ENCODE peak calls at places on chromosome 21, in five cellular contexts. F is NCI-H774; P is suprapubic skin; N is effector CD4-positive, alpha-beta T cell; R is T follicular helper cell. V is an unnamed sample.

GRCh38 chr21:18759267-18759666 is 355.7 kb upstream of the TMPRSS15 start:
- DNase-seq in R (no peak), N (no peak), F (no peak), P (no peak), V (no peak)

GRCh38 chr21:28374881-28375280 is 617.8 kb downstream of the LTN1 start:
- DNase-seq in R (no peak), N (no peak), F (no peak), P (no peak), V (no peak)

GRCh38 chr21:16563111-16563510 is 833.3 kb downstream of the USP25 start:
- DNase-seq in R (no peak), N (no peak), P (no peak), F (no peak), V (no peak)

GRCh38 chr21:44834951-44835646 is 17.2 kb upstream of the SUMO3 start:
- DNase-seq in P (no peak), R (no peak), F (no peak), N (no peak), V (no peak)

GRCh38 chr21:37458669-37459276 is 92.2 kb downstream of the DYRK1A start:
- DNase-seq in F (no peak), R (no peak), P (no peak), N (no peak), V (no peak)

GRCh38 chr21:36504067-36505058 is 24.4 kb upstream of the CLDN14 start:
- DNase-seq in N (peak), R (no peak), F (no peak), P (no peak), V (no peak)

GRCh38 chr21:31865429-31865970 is 7.3 kb upstream of the HUNK start:
- DNase-seq in N (no peak), P (no peak), F (no peak), R (no peak), V (no peak)

GRCh38 chr21:33884361-33885157 is 31.0 kb downstream of the ATP5PO start:
- DNase-seq in P (no peak), R (no peak), F (no peak), N (no peak), V (no peak)

GRCh38 chr21:38181101-38181500 is 75.7 kb upstream of the KCNJ15 start:
- DNase-seq in P (no peak), F (no peak), R (no peak), N (no peak), V (no peak)

GRCh38 chr21:33289199-33289819 is 23.1 kb downstream of the IL10RB start:
- DNase-seq in P (no peak), F (no peak), N (no peak), R (no peak), V (no peak)

GRCh38 chr21:32463889-32464300 is 51.4 kb downstream of the EVA1C start:
- DNase-seq in N (no peak), F (no peak), R (no peak), P (no peak), V (no peak)

GRCh38 chr21:23977971-23978370 is 1629.3 kb downstream of the MRPL39 start:
- DNase-seq in F (no peak), P (no peak), N (no peak), R (no peak), V (no peak)

GRCh38 chr21:31234936-31235335 is 109.1 kb downstream of the TIAM1 start:
- DNase-seq in N (no peak), F (no peak), P (no peak), R (no peak), V (no peak)

GRCh38 chr21:25396135-25396711 is 211.1 kb downstream of the MRPL39 start:
- DNase-seq in R (no peak), F (no peak), P (no peak), N (no peak), V (no peak)

GRCh38 chr21:16535100-16535418 is 805.3 kb downstream of the USP25 start:
- DNase-seq in N (no peak), F (peak), P (peak), R (no peak), V (peak)

GRCh38 chr21:34335316-34335715 is 28.5 kb upstream of the KCNE2 start:
- DNase-seq in F (peak), P (no peak), R (no peak), N (no peak), V (no peak)

GRCh38 chr21:16116798-16117197 is 387.0 kb downstream of the USP25 start:
- DNase-seq in N (no peak), F (no peak), R (no peak), P (no peak), V (no peak)

GRCh38 chr21:33101300-33102005 is 31.5 kb downstream of the OLIG1 start:
- DNase-seq in N (no peak), P (no peak), R (no peak), F (no peak), V (no peak)

GRCh38 chr21:31351973-31352372 is 7.9 kb upstream of the TIAM1 start:
- DNase-seq in R (no peak), P (no peak), N (no peak), F (no peak), V (no peak)

GRCh38 chr21:44434936-44435635 is 20.2 kb upstream of the LRRC3 start:
- DNase-seq in F (no peak), N (no peak), P (peak), R (no peak), V (peak)

GRCh38 chr21:45303751-45304150 is 16.1 kb upstream of the POFUT2 start:
- DNase-seq in N (no peak), P (peak), F (no peak), R (no peak), V (no peak)

GRCh38 chr21:42535602-42536171 is 22.0 kb downstream of the SLC37A1 start:
- DNase-seq in F (no peak), R (no peak), P (peak), N (no peak), V (peak)

GRCh38 chr21:43355925-43356289 is 71.0 kb downstream of the SIK1 start:
- DNase-seq in P (no peak), N (no peak), F (no peak), R (no peak), V (no peak)

GRCh38 chr21:28228624-28228995 is 764.1 kb downstream of the LTN1 start:
- DNase-seq in F (no peak), N (no peak), R (no peak), P (no peak), V (no peak)

GRCh38 chr21:46665566-46665965 is 30.1 kb downstream of the PRMT2 start:
- DNase-seq in F (no peak), P (no peak), N (no peak), R (no peak), V (no peak)

GRCh38 chr21:38813554-38813953 is 7.8 kb downstream of the ETS2 start:
- DNase-seq in F (no peak), R (no peak), P (no peak), N (no peak), V (no peak)

GRCh38 chr21:43906585-43907370 is 41.8 kb downstream of the AGPAT3 start:
- DNase-seq in R (no peak), P (no peak), N (no peak), F (no peak), V (peak)

GRCh38 chr21:45362077-45362747 is 42.8 kb upstream of the COL18A1 start:
- DNase-seq in P (no peak), F (no peak), N (no peak), R (no peak), V (no peak)

GRCh38 chr21:42652527-42653491 is 612 bp upstream of the PDE9A start:
- DNase-seq in N (no peak), P (no peak), R (no peak), F (no peak), V (peak)

GRCh38 chr21:44999428-44999971 is 59.7 kb downstream of the SLX9 start:
- DNase-seq in F (no peak), N (no peak), R (no peak), P (peak), V (no peak)

GRCh38 chr21:32311621-32312020 is 13.0 kb downstream of the MRAP start:
- DNase-seq in P (no peak), F (no peak), R (no peak), N (no peak), V (no peak)

GRCh38 chr21:26844258-26845065 is 747 bp downstream of the ADAMTS1 start:
- DNase-seq in F (no peak), R (no peak), N (no peak), P (peak), V (peak)

GRCh38 chr21:45471229-45472052 is 66.5 kb downstream of the COL18A1 start:
- DNase-seq in F (no peak), R (no peak), P (no peak), N (no peak), V (no peak)

GRCh38 chr21:46191257-46191685 is 7.0 kb upstream of the SPATC1L start:
- DNase-seq in N (no peak), P (peak), F (no peak), R (no peak), V (peak)

GRCh38 chr21:41167348-41168342 is at the start of gene BACE2:
- DNase-seq in R (peak), P (peak), F (peak), N (no peak), V (peak)

GRCh38 chr21:39842741-39843146 is 24.5 kb upstream of the PCP4 start:
- DNase-seq in F (no peak), P (no peak), N (no peak), R (no peak), V (no peak)